ENCODE peak calls at places on chromosomes 13 and 19, in five cellular contexts. One of them, this sample, is unnamed.

GRCh38 chr19:40797166-40797962 is 1.6 kb upstream of the EGLN2 start:
- DNase-seq in CD8-positive, alpha-beta T cell: no peak
- DNase-seq in CD4-positive, CD25-positive, alpha-beta regulatory T cell: no peak
- DNase-seq in heart left ventricle: no peak
- DNase-seq in HuH-7.5: no peak
- DNase-seq in this sample: no peak

GRCh38 chr13:42474954-42475353 is 99.0 kb upstream of the TNFSF11 start:
- DNase-seq in heart left ventricle: no peak
- DNase-seq in HuH-7.5: no peak
- DNase-seq in CD4-positive, CD25-positive, alpha-beta regulatory T cell: no peak
- DNase-seq in CD8-positive, alpha-beta T cell: peak
- DNase-seq in this sample: no peak

GRCh38 chr19:49113762-49114629 is at the start of gene LIN7B:
- DNase-seq in CD4-positive, CD25-positive, alpha-beta regulatory T cell: peak
- DNase-seq in HuH-7.5: peak
- DNase-seq in CD8-positive, alpha-beta T cell: peak
- DNase-seq in heart left ventricle: peak
- DNase-seq in this sample: peak

GRCh38 chr13:98320561-98321105 is 143.6 kb upstream of the RNF113B start:
- DNase-seq in HuH-7.5: no peak
- DNase-seq in heart left ventricle: no peak
- DNase-seq in CD4-positive, CD25-positive, alpha-beta regulatory T cell: no peak
- DNase-seq in CD8-positive, alpha-beta T cell: no peak
- DNase-seq in this sample: no peak

GRCh38 chr13:57345526-57345925 is 178.5 kb downstream of the PRR20E start:
- DNase-seq in heart left ventricle: no peak
- DNase-seq in CD8-positive, alpha-beta T cell: no peak
- DNase-seq in HuH-7.5: no peak
- DNase-seq in CD4-positive, CD25-positive, alpha-beta regulatory T cell: no peak
- DNase-seq in this sample: no peak

GRCh38 chr19:35621708-35622107 is 7.1 kb upstream of the RBM42 start:
- DNase-seq in HuH-7.5: no peak
- DNase-seq in heart left ventricle: no peak
- DNase-seq in CD8-positive, alpha-beta T cell: no peak
- DNase-seq in CD4-positive, CD25-positive, alpha-beta regulatory T cell: no peak
- DNase-seq in this sample: no peak

GRCh38 chr13:57672168-57672567 is 40.6 kb downstream of the PCDH17 start:
- DNase-seq in CD8-positive, alpha-beta T cell: no peak
- DNase-seq in CD4-positive, CD25-positive, alpha-beta regulatory T cell: no peak
- DNase-seq in HuH-7.5: no peak
- DNase-seq in heart left ventricle: no peak
- DNase-seq in this sample: no peak

GRCh38 chr19:55169136-55169535 is 2.7 kb upstream of the DNAAF3 start:
- DNase-seq in HuH-7.5: no peak
- DNase-seq in CD8-positive, alpha-beta T cell: no peak
- DNase-seq in CD4-positive, CD25-positive, alpha-beta regulatory T cell: no peak
- DNase-seq in heart left ventricle: no peak
- DNase-seq in this sample: no peak

GRCh38 chr19:47324502-47324901 is 7.5 kb upstream of the C5AR2 start:
- DNase-seq in HuH-7.5: no peak
- DNase-seq in heart left ventricle: peak
- DNase-seq in CD4-positive, CD25-positive, alpha-beta regulatory T cell: no peak
- DNase-seq in CD8-positive, alpha-beta T cell: no peak
- DNase-seq in this sample: no peak

GRCh38 chr19:9115307-9115813 is at the start of gene OR7G1:
- DNase-seq in CD4-positive, CD25-positive, alpha-beta regulatory T cell: no peak
- DNase-seq in CD8-positive, alpha-beta T cell: no peak
- DNase-seq in HuH-7.5: no peak
- DNase-seq in heart left ventricle: no peak
- DNase-seq in this sample: no peak

GRCh38 chr13:30718661-30719520 is 16.5 kb upstream of the ALOX5AP start:
- DNase-seq in heart left ventricle: no peak
- DNase-seq in HuH-7.5: no peak
- DNase-seq in CD4-positive, CD25-positive, alpha-beta regulatory T cell: no peak
- DNase-seq in CD8-positive, alpha-beta T cell: no peak
- DNase-seq in this sample: no peak

GRCh38 chr19:47240996-47241918 is 10.3 kb upstream of the BBC3 start:
- DNase-seq in CD8-positive, alpha-beta T cell: peak
- DNase-seq in HuH-7.5: peak
- DNase-seq in heart left ventricle: peak
- DNase-seq in CD4-positive, CD25-positive, alpha-beta regulatory T cell: peak
- DNase-seq in this sample: peak

GRCh38 chr19:32200312-32201038 is 144.9 kb upstream of the ZNF507 start:
- DNase-seq in CD4-positive, CD25-positive, alpha-beta regulatory T cell: no peak
- DNase-seq in heart left ventricle: peak
- DNase-seq in HuH-7.5: no peak
- DNase-seq in CD8-positive, alpha-beta T cell: no peak
- DNase-seq in this sample: no peak

GRCh38 chr19:18401580-18402112 is 4.2 kb upstream of the LRRC25 start:
- DNase-seq in HuH-7.5: no peak
- DNase-seq in CD4-positive, CD25-positive, alpha-beta regulatory T cell: no peak
- DNase-seq in heart left ventricle: no peak
- DNase-seq in CD8-positive, alpha-beta T cell: no peak
- DNase-seq in this sample: no peak

GRCh38 chr13:73835138-73835721 is 299.0 kb downstream of the KLF12 start:
- DNase-seq in heart left ventricle: no peak
- DNase-seq in CD4-positive, CD25-positive, alpha-beta regulatory T cell: peak
- DNase-seq in CD8-positive, alpha-beta T cell: no peak
- DNase-seq in HuH-7.5: no peak
- DNase-seq in this sample: peak